ENCODE peak calls at places on chromosomes 12 and 14, in five cellular contexts. D is A549, M is IMR-90, X is K562, N is GM12878. S is an unnamed sample.
A peak's percentile ranks its signal among the peaks of the same experiment; 100 is the strongest.

GRCh38 chr12:57821474-57822214 is 3.1 kb upstream of the AVIL start:
- DNase-seq in D (no peak), M (no peak), X (no peak), N (no peak), S (no peak)

GRCh38 chr12:106774808-106775524 is 484 bp downstream of the RIC8B start:
- DNase-seq in D (no peak), M (no peak), X (no peak), N (no peak), S (no peak)

GRCh38 chr12:7497661-7498060 is 5.9 kb downstream of the CD163 start:
- DNase-seq in D (no peak), M (no peak), X (no peak), N (no peak), S (no peak)

GRCh38 chr14:103973354-103973753 is 31.0 kb upstream of the RD3L start:
- DNase-seq in D (no peak), M (no peak), X (peak; percentile 9), N (no peak), S (no peak)

GRCh38 chr14:100150932-100151587 is 8.4 kb downstream of the DEGS2 start:
- DNase-seq in D (no peak), M (no peak), X (no peak), N (no peak), S (no peak)

GRCh38 chr12:103779410-103780092 is 61.5 kb downstream of the NT5DC3 start:
- DNase-seq in D (no peak), M (peak; percentile 8), X (no peak), N (no peak), S (no peak)

GRCh38 chr12:90672081-90672480 is 282.9 kb downstream of the CCER1 start:
- DNase-seq in D (no peak), M (no peak), X (no peak), N (no peak), S (no peak)

GRCh38 chr14:67510121-67510520 is 21.6 kb upstream of the TMEM229B start:
- DNase-seq in D (no peak), M (peak; percentile 30), X (no peak), N (no peak), S (no peak)

GRCh38 chr12:31203261-31203660 is 122.7 kb downstream of the SINHCAF start:
- DNase-seq in D (no peak), M (no peak), X (no peak), N (no peak), S (no peak)

GRCh38 chr14:99537399-99537798 is 56.2 kb downstream of the CCNK start:
- DNase-seq in D (peak; percentile 48), M (peak; percentile 83), X (no peak), N (no peak), S (no peak)

GRCh38 chr14:70785556-70785955 is 23.8 kb downstream of the MAP3K9 start:
- DNase-seq in D (no peak), M (no peak), X (no peak), N (no peak), S (no peak)

GRCh38 chr14:35576856-35577255 is 42.9 kb downstream of the INSM2 start:
- DNase-seq in D (no peak), M (no peak), X (no peak), N (no peak), S (no peak)

GRCh38 chr12:45348986-45349385 is 133.1 kb downstream of the ANO6 start:
- DNase-seq in D (no peak), M (no peak), X (no peak), N (no peak), S (no peak)

GRCh38 chr12:26767865-26768264 is 65.1 kb downstream of the ITPR2 start:
- DNase-seq in D (no peak), M (no peak), X (no peak), N (no peak), S (no peak)

GRCh38 chr12:104569348-104570173 is 112.8 kb downstream of the CHST11 start:
- DNase-seq in D (no peak), M (no peak), X (no peak), N (peak; percentile 88), S (no peak)

GRCh38 chr12:14454098-14454907 is 88.8 kb downstream of the ATF7IP start:
- DNase-seq in D (peak; percentile 68), M (peak; percentile 34), X (peak; percentile 12), N (peak; percentile 30), S (peak; percentile 65)

GRCh38 chr14:71135911-71136310 is 228.7 kb downstream of the PCNX1 start:
- DNase-seq in D (no peak), M (no peak), X (no peak), N (no peak), S (no peak)

GRCh38 chr12:92973614-92974013 is 44.5 kb upstream of the EEA1 start:
- DNase-seq in D (peak; percentile 62), M (peak; percentile 90), X (no peak), N (peak; percentile 95), S (peak; percentile 63)

GRCh38 chr14:50792058-50792477 is 38.9 kb downstream of the NIN start:
- DNase-seq in D (no peak), M (no peak), X (no peak), N (no peak), S (no peak)

GRCh38 chr14:68947802-68948201 is 31.3 kb downstream of the ACTN1 start:
- DNase-seq in D (peak; percentile 76), M (peak; percentile 42), X (no peak), N (no peak), S (no peak)

GRCh38 chr14:98144964-98145363 is 1127.0 kb downstream of the BCL11B start:
- DNase-seq in D (no peak), M (no peak), X (no peak), N (no peak), S (no peak)

GRCh38 chr14:20583142-20583541 is 4.7 kb downstream of the RNASE11 start:
- DNase-seq in D (no peak), M (no peak), X (no peak), N (no peak), S (no peak)

GRCh38 chr14:64870160-64870559 is 9.5 kb downstream of the SPTB start:
- DNase-seq in D (no peak), M (no peak), X (no peak), N (no peak), S (no peak)

GRCh38 chr12:89890191-89890590 is 181.6 kb upstream of the ATP2B1 start:
- DNase-seq in D (no peak), M (no peak), X (no peak), N (no peak), S (no peak)

GRCh38 chr12:111867531-111867930 is 25.5 kb downstream of the MAPKAPK5 start:
- DNase-seq in D (no peak), M (no peak), X (no peak), N (no peak), S (no peak)

GRCh38 chr12:15541996-15542631 is 219.8 kb downstream of the PTPRO start:
- DNase-seq in D (no peak), M (no peak), X (no peak), N (no peak), S (no peak)

GRCh38 chr14:53108292-53108937 is 44.7 kb downstream of the DDHD1 start:
- DNase-seq in D (no peak), M (no peak), X (no peak), N (no peak), S (no peak)

GRCh38 chr12:129964826-129965457 is 61.1 kb upstream of the TMEM132D start:
- DNase-seq in D (no peak), M (no peak), X (no peak), N (no peak), S (no peak)

GRCh38 chr12:59724011-59724703 is 128.3 kb downstream of the SLC16A7 start:
- DNase-seq in D (no peak), M (no peak), X (no peak), N (no peak), S (peak; percentile 50)

GRCh38 chr12:104513681-104514080 is 56.9 kb downstream of the CHST11 start:
- DNase-seq in D (no peak), M (no peak), X (no peak), N (no peak), S (no peak)

DNA sequence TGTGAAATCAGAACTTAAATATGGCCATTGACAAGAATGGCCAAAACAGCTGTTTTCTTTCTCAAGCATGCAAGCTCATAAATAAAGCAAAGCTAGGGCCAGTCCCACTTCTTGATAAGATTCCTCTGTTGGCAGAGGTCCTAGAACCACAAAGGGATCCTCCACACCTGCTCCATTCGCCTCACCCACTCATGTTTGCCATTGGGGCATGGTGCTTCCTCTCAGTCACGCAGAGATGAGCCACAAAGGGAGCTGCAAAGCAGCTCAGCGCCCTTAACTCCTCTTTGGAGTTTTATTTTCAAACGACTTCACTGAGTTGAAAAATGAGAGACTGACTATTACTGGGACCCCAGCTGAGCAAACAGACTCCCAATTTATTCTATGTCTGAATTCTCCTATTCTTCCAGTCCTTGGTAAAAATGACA is 16.6 kb downstream of the MANSC1 start:
- DNase-seq in D (no peak), M (peak; percentile 92), X (no peak), N (no peak), S (no peak)
- TF ChIP-seq POLR2A in D (no peak), M (no peak), X (no peak), N (no peak), S (no peak)

GRCh38 chr12:13000616-13000934 is 510 bp upstream of the HEBP1 start:
- DNase-seq in D (peak; percentile 45), M (no peak), X (no peak), N (no peak), S (no peak)
- H3K27ac ChIP-seq in D (peak overlapping the region; percentile 96), M (peak overlapping the region; percentile 76), X (no peak overlapping the region), N (no peak overlapping the region), S (peak overlapping the region; percentile 45)

DNA sequence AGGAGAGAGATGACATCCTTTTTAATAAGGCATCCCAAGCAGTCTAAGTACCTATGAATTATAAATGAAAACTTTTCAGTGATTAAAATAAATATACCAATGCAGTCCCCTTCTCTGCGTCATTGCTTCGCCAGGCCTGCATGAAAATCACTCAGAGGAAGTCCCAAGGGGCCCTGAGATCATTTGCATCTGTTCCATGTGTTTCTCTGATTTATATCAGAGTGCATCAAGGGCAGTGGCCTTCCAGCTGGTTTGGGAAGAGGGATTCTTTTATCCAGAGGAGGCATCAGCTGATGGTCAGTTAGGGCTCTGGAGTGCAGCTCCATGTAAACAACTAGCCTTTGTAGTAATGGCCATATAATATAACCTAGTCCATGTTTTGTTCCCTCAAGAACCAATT is 210.1 kb downstream of the RGS6 start:
- DNase-seq in D (no peak), M (no peak), X (no peak), N (no peak), S (no peak)
- TF ChIP-seq BHLHE40 in D (no peak), M (no peak), X (no peak), N (no peak), S (no peak)

DNA sequence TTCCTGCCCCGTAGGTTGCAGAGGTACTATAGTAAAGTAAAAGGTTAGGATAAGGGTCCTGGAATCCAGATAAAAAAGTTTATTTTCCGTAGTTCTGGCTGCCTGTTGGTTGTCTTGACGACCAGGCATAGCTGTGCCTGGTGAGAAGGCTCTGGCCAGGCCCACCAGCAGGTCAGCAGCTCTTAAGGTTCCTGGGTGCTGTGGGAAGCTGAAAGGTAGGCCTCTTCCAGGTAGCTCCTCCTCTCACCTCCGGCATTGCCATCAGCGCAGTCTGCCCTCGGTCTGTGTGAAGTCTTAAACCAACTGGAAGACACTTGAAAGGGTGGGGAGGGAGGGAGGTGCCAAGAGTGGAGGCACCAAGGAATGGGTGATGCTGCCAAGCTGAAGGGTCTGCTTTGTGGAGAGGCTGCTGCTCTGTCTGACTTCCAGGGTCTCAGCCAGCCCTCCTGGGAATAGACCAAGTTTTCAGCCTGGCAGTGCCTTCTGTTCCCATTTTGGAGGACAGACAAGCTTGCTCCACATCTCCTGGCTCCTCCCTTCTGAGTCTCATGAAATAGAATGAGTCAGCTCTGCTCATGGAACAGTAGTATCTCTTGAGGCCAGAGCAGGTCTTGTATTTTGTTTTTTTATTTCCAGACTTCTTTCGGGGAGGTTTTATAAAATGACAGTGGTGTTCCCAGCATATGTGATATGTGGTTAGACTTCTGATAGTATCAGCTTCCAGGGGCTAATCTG is 5.2 kb upstream of the ACADS start:
- DNase-seq in D (peak; percentile 24), M (peak; percentile 71), X (no peak), N (no peak), S (no peak)
- TF ChIP-seq POLR2A in D (no peak), M (no peak), X (no peak), N (no peak), S (no peak)

GRCh38 chr12:47799357-47799955 is 20.2 kb downstream of the HDAC7 start:
- DNase-seq in D (no peak), M (no peak), X (no peak), N (no peak), S (no peak)
- H3K27ac ChIP-seq in D (no peak overlapping the region), M (peak overlapping the region; percentile 7), X (no peak overlapping the region), N (no peak overlapping the region), S (no peak overlapping the region)

S was measured in HepG2.